ENCODE peak calls at places on chromosomes 11 and 22, in five cellular contexts. Y is progenitor cell of endocrine pancreas, R is D341Med, O is HFFc6, Z is lower leg skin. J is an unnamed sample.

GRCh38 chr11:64856382-64857227 is 12.2 kb upstream of the CDC42BPG start:
- DNase-seq in Y (no peak), R (no peak), O (peak; percentile 84), Z (peak; percentile 97), J (no peak)

GRCh38 chr11:132050577-132051180 is 680.3 kb downstream of the NTM start:
- DNase-seq in Y (no peak), R (no peak), O (no peak), Z (no peak), J (no peak)

GRCh38 chr22:45870011-45870410 is 107.0 kb downstream of the WNT7B start:
- DNase-seq in Y (no peak), R (no peak), O (no peak), Z (no peak), J (no peak)

GRCh38 chr22:27372969-27373670 is 428.4 kb downstream of the MN1 start:
- DNase-seq in Y (peak; percentile 72), R (no peak), O (no peak), Z (peak; percentile 79), J (peak; percentile 84)

GRCh38 chr11:16001044-16001568 is 355.2 kb downstream of the SOX6 start:
- DNase-seq in Y (no peak), R (no peak), O (no peak), Z (no peak), J (no peak)

GRCh38 chr11:85756401-85757200 is 54.3 kb downstream of the SYTL2 start:
- DNase-seq in Y (no peak), R (no peak), O (no peak), Z (no peak), J (no peak)

GRCh38 chr11:132228756-132229325 is 858.4 kb downstream of the NTM start:
- DNase-seq in Y (no peak), R (no peak), O (peak; percentile 18), Z (no peak), J (no peak)

GRCh38 chr11:608751-609354 is 6.9 kb downstream of the IRF7 start:
- DNase-seq in Y (no peak), R (no peak), O (no peak), Z (peak; percentile 86), J (no peak)

GRCh38 chr11:13339196-13340153 is 61.9 kb downstream of the BMAL1 start:
- DNase-seq in Y (no peak), R (no peak), O (peak; percentile 87), Z (no peak), J (no peak)

GRCh38 chr22:20026204-20026908 is 5.4 kb downstream of the TANGO2 start:
- DNase-seq in Y (no peak), R (no peak), O (no peak), Z (no peak), J (no peak)

GRCh38 chr22:49768961-49769690 is 58.5 kb downstream of the BRD1 start:
- DNase-seq in Y (no peak), R (no peak), O (peak; percentile 7), Z (no peak), J (no peak)

GRCh38 chr22:40628354-40629042 is 8.0 kb downstream of the MRTFA start:
- DNase-seq in Y (no peak), R (no peak), O (peak; percentile 39), Z (no peak), J (no peak)

GRCh38 chr22:27318516-27318915 is 483.0 kb downstream of the MN1 start:
- DNase-seq in Y (no peak), R (no peak), O (peak; percentile 70), Z (peak; percentile 53), J (no peak)

GRCh38 chr11:119673389-119674336 is 55.3 kb downstream of the NECTIN1 start:
- DNase-seq in Y (no peak), R (no peak), O (no peak), Z (no peak), J (no peak)

GRCh38 chr22:29225422-29226090 is 19.9 kb downstream of the EMID1 start:
- DNase-seq in Y (no peak), R (peak; percentile 22), O (no peak), Z (peak; percentile 91), J (no peak)

GRCh38 chr11:65291613-65292012 is 23.1 kb upstream of the CDC42EP2 start:
- DNase-seq in Y (no peak), R (no peak), O (peak; percentile 67), Z (no peak), J (no peak)

GRCh38 chr22:20526628-20527355 is 19.4 kb downstream of the MED15 start:
- DNase-seq in Y (no peak), R (peak; percentile 34), O (peak; percentile 88), Z (no peak), J (no peak)

GRCh38 chr11:3867209-3868071 is 12.0 kb downstream of the STIM1 start:
- DNase-seq in Y (no peak), R (no peak), O (no peak), Z (no peak), J (no peak)

GRCh38 chr11:70109006-70109405 is 30.9 kb downstream of the ANO1 start:
- DNase-seq in Y (no peak), R (no peak), O (no peak), Z (no peak), J (no peak)

GRCh38 chr22:19062909-19063308 is 59.3 kb downstream of the DGCR2 start:
- DNase-seq in Y (no peak), R (peak; percentile 20), O (no peak), Z (peak; percentile 60), J (no peak)

GRCh38 chr22:19704355-19705015 is 9.8 kb upstream of the SEPTIN5 start:
- DNase-seq in Y (no peak), R (no peak), O (no peak), Z (peak; percentile 64), J (no peak)

GRCh38 chr11:74050465-74050864 is 41.6 kb upstream of the UCP3 start:
- DNase-seq in Y (no peak), R (no peak), O (peak; percentile 28), Z (no peak), J (no peak)

GRCh38 chr22:45262931-45263789 is 21.6 kb upstream of the UPK3A start:
- DNase-seq in Y (no peak), R (no peak), O (no peak), Z (no peak), J (no peak)

GRCh38 chr11:64053699-64054098 is 18.0 kb downstream of the FLRT1 start:
- DNase-seq in Y (no peak), R (no peak), O (no peak), Z (no peak), J (peak; percentile 57)

GRCh38 chr11:12706531-12707499 is 32.6 kb downstream of the TEAD1 start:
- DNase-seq in Y (no peak), R (no peak), O (no peak), Z (no peak), J (no peak)

GRCh38 chr22:48352086-48352911 is 1475.4 kb downstream of the BRD1 start:
- DNase-seq in Y (no peak), R (no peak), O (no peak), Z (no peak), J (no peak)

GRCh38 chr11:91970604-91971003 is 254.0 kb upstream of the FAT3 start:
- DNase-seq in Y (no peak), R (no peak), O (no peak), Z (no peak), J (no peak)

GRCh38 chr11:44977493-44977984 is 26.9 kb upstream of the TP53I11 start:
- DNase-seq in Y (no peak), R (peak; percentile 55), O (peak; percentile 10), Z (no peak), J (no peak)

GRCh38 chr22:30747493-30747892 is 52.8 kb downstream of the OSBP2 start:
- DNase-seq in Y (no peak), R (peak; percentile 9), O (no peak), Z (no peak), J (no peak)

GRCh38 chr22:47357086-47357485 is 594.6 kb downstream of the TBC1D22A start:
- DNase-seq in Y (no peak), R (no peak), O (no peak), Z (peak; percentile 40), J (no peak)

GRCh38 chr22:32502346-32502745 is 27.7 kb downstream of the FBXO7 start:
- DNase-seq in Y (no peak), R (no peak), O (no peak), Z (no peak), J (no peak)

GRCh38 chr11:34775417-34775888 is 140.7 kb downstream of the APIP start:
- DNase-seq in Y (no peak), R (no peak), O (no peak), Z (no peak), J (no peak)

GRCh38 chr22:26672060-26672471 is 14.7 kb downstream of the MIAT start:
- DNase-seq in Y (no peak), R (no peak), O (no peak), Z (peak; percentile 87), J (no peak)

GRCh38 chr11:128786507-128786906 is 80.6 kb downstream of the KCNJ1 start:
- DNase-seq in Y (no peak), R (no peak), O (no peak), Z (no peak), J (no peak)

GRCh38 chr11:112839051-112839450 is 122.2 kb upstream of the NCAM1 start:
- DNase-seq in Y (no peak), R (no peak), O (no peak), Z (no peak), J (no peak)

GRCh38 chr11:78740175-78741161 is 165.8 kb upstream of the NARS2 start:
- DNase-seq in Y (no peak), R (no peak), O (no peak), Z (no peak), J (no peak)

J was measured in iPS DF 19.7.